ENCODE peak calls at places on chromosomes 11 and 22, in seven cellular contexts. A is mesothelial cell of epicardium; M is neural crest cell; J is stimulated activated CD8-positive, alpha-beta memory T cell treated with anti-CD3 and anti-CD28 coated beads, Interleukin-7, amount 100 ng/mL, for 4 hours; W is naive thymus-derived CD8-positive, alpha-beta T cell; N is NCI-H460; I is MCF 10A. Y is an unnamed sample.
A peak's percentile ranks its signal among the peaks of the same experiment; 100 is the strongest.

GRCh38 chr11:75298191-75298590 is 53.3 kb downstream of the ARRB1 start:
- DNase-seq in A (no peak), M (no peak), J (no peak), W (no peak), N (no peak), I (no peak), Y (no peak)

GRCh38 chr11:120102050-120102861 is 35.7 kb downstream of the TRIM29 start:
- DNase-seq in A (no peak), M (no peak), J (no peak), W (no peak), N (no peak), I (no peak), Y (no peak)

GRCh38 chr11:12523180-12523924 is 146.0 kb downstream of the PARVA start:
- DNase-seq in A (no peak), M (no peak), J (no peak), W (no peak), N (no peak), I (no peak), Y (no peak)

GRCh38 chr22:30227438-30228228 is 18.9 kb downstream of the LIF start:
- DNase-seq in A (no peak), M (no peak), J (no peak), W (no peak), N (no peak), I (no peak), Y (no peak)

GRCh38 chr22:48751539-48752437 is 1075.9 kb downstream of the BRD1 start:
- DNase-seq in A (no peak), M (no peak), J (no peak), W (no peak), N (no peak), I (no peak), Y (no peak)

GRCh38 chr22:33034753-33035152 is 23.4 kb downstream of the SYN3 start:
- DNase-seq in A (no peak), M (no peak), J (no peak), W (no peak), N (no peak), I (no peak), Y (no peak)

GRCh38 chr11:45108070-45109064 is 38.1 kb upstream of the PRDM11 start:
- DNase-seq in A (no peak), M (no peak), J (no peak), W (no peak), N (no peak), I (no peak), Y (no peak)

GRCh38 chr11:130390071-130390758 is 38.2 kb downstream of the ADAMTS8 start:
- DNase-seq in A (no peak), M (no peak), J (no peak), W (no peak), N (peak; percentile 23), I (peak; percentile 63), Y (no peak)

GRCh38 chr11:47433991-47434786 is 8.0 kb upstream of the PSMC3 start:
- DNase-seq in A (no peak), M (no peak), J (no peak), W (no peak), N (no peak), I (no peak), Y (no peak)

GRCh38 chr11:32090774-32091370 is at the start of gene RCN1:
- DNase-seq in A (peak; percentile 74), M (peak; percentile 82), J (peak; percentile 48), W (no peak), N (peak; percentile 34), I (peak; percentile 60), Y (peak; percentile 50)

GRCh38 chr22:20741634-20742581 is 32.0 kb upstream of the SERPIND1 start:
- DNase-seq in A (no peak), M (no peak), J (no peak), W (peak; percentile 46), N (peak; percentile 24), I (peak; percentile 62), Y (no peak)

GRCh38 chr11:119905162-119905561 is 176.2 kb upstream of the NECTIN1 start:
- DNase-seq in A (no peak), M (no peak), J (no peak), W (no peak), N (no peak), I (no peak), Y (no peak)

GRCh38 chr22:36055376-36056310 is 27.0 kb upstream of the RBFOX2 start:
- DNase-seq in A (no peak), M (no peak), J (no peak), W (no peak), N (no peak), I (no peak), Y (no peak)

GRCh38 chr11:8429483-8429882 is 164.5 kb downstream of the STK33 start:
- DNase-seq in A (no peak), M (no peak), J (no peak), W (no peak), N (no peak), I (no peak), Y (no peak)

GRCh38 chr11:76831911-76832310 is 28.8 kb upstream of the ACER3 start:
- DNase-seq in A (no peak), M (no peak), J (no peak), W (no peak), N (no peak), I (no peak), Y (no peak)

GRCh38 chr11:116658876-116659535 is 113.8 kb downstream of the BUD13 start:
- DNase-seq in A (no peak), M (no peak), J (no peak), W (no peak), N (no peak), I (no peak), Y (no peak)

GRCh38 chr11:24963879-24964278 is 467.0 kb downstream of the LUZP2 start:
- DNase-seq in A (no peak), M (no peak), J (no peak), W (no peak), N (no peak), I (no peak), Y (no peak)

GRCh38 chr11:66723693-66724092 is 5.3 kb downstream of the SPTBN2 start:
- DNase-seq in A (no peak), M (no peak), J (no peak), W (no peak), N (no peak), I (no peak), Y (no peak)

GRCh38 chr11:60855726-60856633 is at the start of gene PTGDR2:
- DNase-seq in A (no peak), M (no peak), J (no peak), W (no peak), N (no peak), I (no peak), Y (no peak)

GRCh38 chr11:46238078-46238966 is 39.1 kb upstream of the CREB3L1 start:
- DNase-seq in A (peak; percentile 40), M (peak; percentile 46), J (peak; percentile 63), W (peak; percentile 58), N (no peak), I (no peak), Y (peak; percentile 86)

GRCh38 chr11:117876341-117877119 is at the start of gene FXYD6:
- DNase-seq in A (peak; percentile 58), M (peak; percentile 65), J (no peak), W (peak; percentile 24), N (no peak), I (no peak), Y (no peak)

GRCh38 chr11:129280027-129280811 is 88.1 kb upstream of the ARHGAP32 start:
- DNase-seq in A (no peak), M (no peak), J (no peak), W (no peak), N (no peak), I (peak; percentile 35), Y (no peak)

GRCh38 chr11:87265132-87265531 is 227.4 kb downstream of the TMEM135 start:
- DNase-seq in A (no peak), M (no peak), J (no peak), W (no peak), N (no peak), I (no peak), Y (no peak)

GRCh38 chr22:50530857-50531545 is 1.2 kb upstream of the TYMP start:
- DNase-seq in A (peak; percentile 39), M (peak; percentile 43), J (peak; percentile 79), W (peak; percentile 63), N (peak; percentile 81), I (peak; percentile 94), Y (peak; percentile 87)

GRCh38 chr11:64765291-64765803 is 5.6 kb upstream of the PYGM start:
- DNase-seq in A (no peak), M (no peak), J (no peak), W (no peak), N (no peak), I (no peak), Y (no peak)

GRCh38 chr11:118217575-118217974 is 7.2 kb downstream of the JAML start:
- DNase-seq in A (no peak), M (no peak), J (no peak), W (no peak), N (no peak), I (no peak), Y (no peak)

GRCh38 chr11:36048496-36049247 is 104.8 kb downstream of the LDLRAD3 start:
- DNase-seq in A (no peak), M (no peak), J (no peak), W (no peak), N (no peak), I (no peak), Y (no peak)

GRCh38 chr11:122843281-122844150 is 5.2 kb downstream of the CRTAM start:
- DNase-seq in A (no peak), M (no peak), J (peak; percentile 39), W (peak; percentile 77), N (no peak), I (no peak), Y (no peak)

GRCh38 chr11:77381749-77382693 is 80.5 kb upstream of the GDPD4 start:
- DNase-seq in A (no peak), M (no peak), J (no peak), W (no peak), N (no peak), I (no peak), Y (no peak)